ENCODE peak calls at places on chromosome 20, in eight cellular contexts. O is A549; K is cardiac fibroblast; U is hepatocyte; P is CD8-positive, alpha-beta T cell; F is pancreas; C is adrenal gland; L is OCI-LY7. S is an unnamed sample.

GRCh38 chr20:50130995-50131394 is 18.0 kb upstream of the UBE2V1 start:
- DNase-seq in O (no peak), K (no peak), U (no peak), P (no peak), F (no peak), C (peak), L (no peak), S (peak)

GRCh38 chr20:9409981-9410380 is 104.4 kb upstream of the LAMP5 start:
- DNase-seq in O (no peak), K (peak), U (no peak), P (no peak), F (no peak), C (no peak), L (no peak), S (no peak)

GRCh38 chr20:52779125-52779524 is 193.0 kb upstream of the TSHZ2 start:
- DNase-seq in O (no peak), K (no peak), U (no peak), P (no peak), F (no peak), C (no peak), L (no peak), S (no peak)

GRCh38 chr20:22430154-22430745 is 154.1 kb downstream of the FOXA2 start:
- DNase-seq in O (peak), K (peak), U (peak), P (no peak), F (no peak), C (no peak), L (no peak), S (no peak)

GRCh38 chr20:8161262-8162071 is 29.4 kb downstream of the PLCB1 start:
- DNase-seq in O (no peak), K (peak), U (no peak), P (no peak), F (peak), C (no peak), L (no peak), S (no peak)

GRCh38 chr20:62606551-62607201 is 35.6 kb upstream of the SLCO4A1 start:
- DNase-seq in O (no peak), K (peak), U (no peak), P (no peak), F (no peak), C (peak), L (peak), S (no peak)

GRCh38 chr20:9516658-9516987 is 2.2 kb downstream of the LAMP5 start:
- DNase-seq in O (no peak), K (no peak), U (no peak), P (no peak), F (no peak), C (peak), L (no peak), S (no peak)

GRCh38 chr20:433300-433975 is 25.3 kb downstream of the RBCK1 start:
- DNase-seq in O (no peak), K (no peak), U (no peak), P (peak), F (no peak), C (peak), L (no peak), S (no peak)

GRCh38 chr20:62063601-62063980 is 2.1 kb downstream of the TAF4 start:
- DNase-seq in O (no peak), K (peak), U (peak), P (no peak), F (no peak), C (no peak), L (no peak), S (no peak)

GRCh38 chr20:62409935-62410741 is 3.1 kb upstream of the CABLES2 start:
- DNase-seq in O (peak), K (peak), U (peak), P (no peak), F (peak), C (peak), L (peak), S (peak)

GRCh38 chr20:46621492-46621891 is 29.8 kb downstream of the SLC13A3 start:
- DNase-seq in O (no peak), K (peak), U (peak), P (no peak), F (no peak), C (no peak), L (no peak), S (no peak)

GRCh38 chr20:46619445-46619844 is 31.8 kb downstream of the SLC13A3 start:
- DNase-seq in O (no peak), K (no peak), U (no peak), P (no peak), F (no peak), C (no peak), L (no peak), S (no peak)

GRCh38 chr20:46618316-46619110 is 32.7 kb downstream of the SLC13A3 start:
- DNase-seq in O (no peak), K (no peak), U (no peak), P (no peak), F (no peak), C (no peak), L (no peak), S (no peak)

GRCh38 chr20:46624941-46625340 is 26.3 kb downstream of the SLC13A3 start:
- DNase-seq in O (no peak), K (no peak), U (no peak), P (no peak), F (no peak), C (no peak), L (no peak), S (no peak)

DNA sequence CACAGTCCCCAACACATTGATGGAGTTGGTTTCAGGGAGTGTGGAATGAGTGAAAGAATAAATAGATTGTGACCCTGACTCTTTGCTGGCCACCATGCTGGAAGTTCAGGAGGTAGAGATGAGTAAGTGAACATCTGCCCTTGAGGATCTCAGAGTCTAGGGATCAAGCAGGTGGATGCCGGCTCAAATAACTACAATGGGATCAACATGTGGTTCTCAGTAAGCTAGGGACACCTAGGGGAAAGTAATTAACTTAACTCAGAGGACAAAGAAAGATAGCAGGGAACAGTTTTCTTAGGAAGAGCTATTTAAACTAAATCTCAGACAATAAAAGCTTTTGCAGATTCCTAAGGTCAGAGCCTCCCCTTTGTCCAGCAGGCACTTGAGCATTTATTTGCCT is 29.1 kb downstream of the SLC13A3 start:
- DNase-seq in O (no peak), K (no peak), U (no peak), P (no peak), F (no peak), C (no peak), L (no peak), S (no peak)
- TF ChIP-seq CTCF in O (no peak), K (no peak), U (no peak), P (no peak), F (no peak), C (no peak), L (no peak), S (no peak)

GRCh38 chr20:1635291-1635979 is 15.6 kb upstream of the SIRPB1 start:
- DNase-seq in O (no peak), K (no peak), U (no peak), P (no peak), F (no peak), C (no peak), L (no peak), S (no peak)

GRCh38 chr20:1636621-1637020 is 16.8 kb upstream of the SIRPB1 start:
- DNase-seq in O (no peak), K (no peak), U (no peak), P (no peak), F (no peak), C (no peak), L (no peak), S (no peak)

GRCh38 chr20:1631309-1632227 is 11.8 kb upstream of the SIRPB1 start:
- DNase-seq in O (no peak), K (no peak), U (no peak), P (no peak), F (no peak), C (no peak), L (no peak), S (no peak)

GRCh38 chr20:1632228-1632577 is 12.4 kb upstream of the SIRPB1 start:
- DNase-seq in O (no peak), K (no peak), U (no peak), P (no peak), F (no peak), C (no peak), L (no peak), S (no peak)

GRCh38 chr20:1633535-1633934 is 13.7 kb upstream of the SIRPB1 start:
- DNase-seq in O (no peak), K (peak), U (peak), P (no peak), F (no peak), C (no peak), L (no peak), S (no peak)
- H3K4me3 ChIP-seq in O (no peak), K (no peak), U (no peak), P (no peak), F (no peak), C (no peak), L (no peak), S (no peak)

DNA sequence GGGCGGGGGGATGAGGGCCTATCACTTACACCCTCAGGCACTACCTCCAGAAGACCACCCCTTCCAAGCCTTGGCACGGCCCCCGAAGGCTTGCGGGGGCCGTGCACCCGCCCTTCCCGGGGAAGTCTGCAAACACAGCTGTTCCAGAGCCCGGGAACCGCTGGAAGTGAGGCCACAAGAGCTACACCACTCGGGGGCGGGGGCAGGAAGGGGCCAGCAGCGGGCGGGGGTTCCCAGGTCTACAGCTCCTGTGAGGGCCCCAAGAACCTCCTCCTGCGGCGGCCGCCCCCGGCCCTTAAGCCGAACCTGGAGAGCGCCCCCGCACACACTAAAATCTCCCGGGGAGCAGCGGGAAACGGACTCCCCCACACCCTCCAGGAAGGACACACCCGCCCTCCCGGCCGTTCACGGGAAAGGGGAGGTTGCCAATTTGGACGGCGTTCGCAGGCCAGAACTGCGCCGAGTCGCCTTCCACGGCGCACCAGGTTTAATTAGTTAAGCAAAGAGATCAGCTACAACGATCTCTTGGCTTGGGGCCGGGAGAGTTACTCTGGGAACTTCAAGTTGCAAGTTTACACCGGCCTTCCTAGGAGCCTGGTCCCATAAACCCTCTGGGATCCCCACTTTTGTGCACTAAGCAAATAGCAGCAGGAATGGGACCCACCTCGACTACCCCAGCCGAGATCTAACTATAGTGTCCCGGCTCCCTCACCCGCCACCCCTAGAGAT is 1.8 kb downstream of the JAG1 start:
- DNase-seq in O (no peak), K (peak), U (peak), P (no peak), F (peak), C (peak), L (no peak), S (peak)
- TF ChIP-seq CTCF in O (no peak), K (no peak), U (no peak), P (no peak), F (no peak), C (no peak), L (no peak), S (no peak)

GRCh38 chr20:34269996-34270627 is 28.9 kb downstream of the ASIP start:
- DNase-seq in O (no peak), K (peak), U (no peak), P (no peak), F (no peak), C (peak), L (no peak), S (peak)

GRCh38 chr20:34264141-34264540 is 22.9 kb downstream of the ASIP start:
- DNase-seq in O (no peak), K (no peak), U (no peak), P (no peak), F (no peak), C (no peak), L (no peak), S (peak)

GRCh38 chr20:34268145-34268544 is 26.9 kb downstream of the ASIP start:
- DNase-seq in O (no peak), K (no peak), U (no peak), P (no peak), F (no peak), C (no peak), L (no peak), S (no peak)

GRCh38 chr20:34271961-34272360 is 30.7 kb downstream of the ASIP start:
- DNase-seq in O (no peak), K (peak), U (no peak), P (no peak), F (no peak), C (no peak), L (no peak), S (no peak)

GRCh38 chr20:34268851-34269668 is 27.8 kb downstream of the ASIP start:
- DNase-seq in O (no peak), K (peak), U (peak), P (peak), F (no peak), C (peak), L (no peak), S (no peak)
- H3K4me3 ChIP-seq in O (no peak), K (peak), U (peak), P (peak), F (no peak), C (no peak), L (no peak), S (no peak)

GRCh38 chr20:37283530-37284195 is 5.8 kb upstream of the MANBAL start:
- DNase-seq in O (no peak), K (no peak), U (peak), P (no peak), F (no peak), C (no peak), L (no peak), S (no peak)

GRCh38 chr20:37284691-37285124 is 4.7 kb upstream of the MANBAL start:
- DNase-seq in O (no peak), K (no peak), U (no peak), P (no peak), F (no peak), C (no peak), L (no peak), S (no peak)

GRCh38 chr20:37279820-37280219 is 9.6 kb upstream of the MANBAL start:
- DNase-seq in O (no peak), K (no peak), U (no peak), P (no peak), F (peak), C (no peak), L (no peak), S (no peak)

GRCh38 chr20:37285664-37286374 is 3.6 kb upstream of the MANBAL start:
- DNase-seq in O (no peak), K (no peak), U (no peak), P (no peak), F (no peak), C (no peak), L (no peak), S (no peak)

DNA sequence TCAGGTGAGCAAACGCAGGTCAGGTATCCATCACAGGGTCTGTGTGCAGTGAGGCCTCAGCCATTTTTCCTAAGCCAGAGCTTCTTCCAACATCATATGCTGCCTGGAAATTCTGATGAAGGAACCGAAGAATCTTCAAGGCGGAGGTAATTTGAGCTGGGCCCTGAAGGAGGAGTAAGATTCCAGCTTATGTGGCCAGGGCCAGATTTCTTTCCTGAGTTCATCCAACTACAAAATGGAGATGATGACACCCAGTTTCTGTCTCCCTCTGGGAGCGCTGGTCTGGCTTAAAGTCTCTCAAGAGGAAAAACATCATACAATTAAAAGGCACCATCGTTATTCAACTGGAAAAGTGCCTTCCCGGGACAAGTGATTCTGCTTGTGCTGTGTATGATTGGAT is 6.9 kb upstream of the MANBAL start:
- DNase-seq in O (no peak), K (peak), U (peak), P (no peak), F (no peak), C (no peak), L (no peak), S (no peak)
- TF ChIP-seq CTCF in O (peak), K (peak), U (peak), P (no peak), F (no peak), C (peak), L (peak), S (peak)

DNA sequence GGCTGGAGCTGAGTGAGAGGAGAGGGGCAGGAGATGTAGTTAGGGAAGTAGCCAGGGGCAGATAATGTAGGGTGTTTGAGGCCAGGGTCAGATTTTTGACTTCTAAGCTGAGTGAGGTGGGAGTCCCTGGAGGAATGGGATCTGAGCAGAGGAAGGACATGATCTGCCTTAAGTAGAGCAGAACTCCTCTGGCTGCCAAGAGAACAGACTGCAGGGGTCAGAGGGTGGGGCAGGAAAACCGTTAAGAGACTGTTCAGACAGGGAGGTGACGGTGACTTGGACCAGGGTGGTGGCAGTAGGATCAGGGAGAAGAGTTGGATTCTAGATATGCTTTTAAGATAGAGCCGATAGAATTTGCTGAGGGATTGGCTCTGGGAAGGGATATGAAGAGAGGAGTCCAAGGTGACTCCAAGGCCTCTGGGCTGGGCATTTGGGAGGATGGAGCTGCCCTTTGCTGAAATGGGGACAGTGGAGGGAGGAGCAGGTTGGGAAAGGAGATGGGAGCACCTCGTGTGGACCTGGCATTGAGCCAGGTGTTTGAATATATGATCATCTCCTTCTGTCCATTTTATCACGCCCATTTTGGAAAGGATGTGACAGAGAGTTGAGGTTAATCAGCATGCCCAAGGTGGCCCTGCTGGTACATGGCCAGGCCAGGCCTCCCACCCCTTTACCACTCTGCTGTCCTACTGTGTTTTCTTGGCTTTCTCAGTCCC is 18.8 kb downstream of the EYA2 start:
- DNase-seq in O (no peak), K (no peak), U (no peak), P (no peak), F (no peak), C (no peak), L (no peak), S (no peak)
- H3K4me3 ChIP-seq in O (no peak), K (no peak), U (no peak), P (no peak), F (no peak), C (no peak), L (no peak), S (no peak)

GRCh38 chr20:48683467-48684175 is 144.2 kb downstream of the PREX1 start:
- DNase-seq in O (no peak), K (no peak), U (no peak), P (no peak), F (no peak), C (no peak), L (no peak), S (no peak)

GRCh38 chr20:48680650-48681049 is 147.1 kb downstream of the PREX1 start:
- DNase-seq in O (no peak), K (no peak), U (no peak), P (no peak), F (no peak), C (peak), L (no peak), S (no peak)

GRCh38 chr20:48682529-48683385 is 145.0 kb downstream of the PREX1 start:
- DNase-seq in O (no peak), K (peak), U (peak), P (no peak), F (peak), C (peak), L (no peak), S (no peak)

GRCh38 chr20:48681201-48681881 is 146.5 kb downstream of the PREX1 start:
- DNase-seq in O (no peak), K (no peak), U (no peak), P (no peak), F (no peak), C (no peak), L (no peak), S (no peak)

DNA sequence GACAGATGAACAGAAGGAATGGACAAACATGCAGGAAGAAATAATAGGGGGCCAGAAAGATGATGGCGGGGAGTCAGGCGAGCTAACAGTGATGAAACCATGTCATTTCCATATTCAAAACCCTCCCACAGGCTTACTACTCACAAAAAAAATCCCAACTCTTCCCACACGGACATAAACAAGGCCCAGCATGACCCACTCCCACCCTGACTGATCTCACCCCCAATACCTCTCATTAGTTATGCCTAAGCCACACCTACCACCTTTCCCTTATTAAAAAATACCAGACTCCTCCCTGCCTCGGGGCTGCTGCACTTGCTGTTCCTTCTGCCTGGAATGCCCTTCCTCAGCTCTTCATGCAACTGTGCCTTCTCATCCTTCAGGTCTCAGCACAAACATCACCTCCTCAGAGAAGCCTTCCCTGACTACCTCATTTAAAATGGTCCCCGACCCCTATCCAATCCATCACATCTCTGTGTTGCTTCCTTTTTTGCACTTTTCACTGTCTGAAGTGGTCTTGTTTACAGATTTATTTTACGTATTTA is 145.8 kb downstream of the PREX1 start:
- DNase-seq in O (no peak), K (no peak), U (no peak), P (no peak), F (no peak), C (no peak), L (no peak), S (no peak)
- TF ChIP-seq CTCF in O (no peak), K (no peak), U (no peak), P (no peak), F (no peak), C (no peak), L (no peak), S (no peak)

S was measured in LNCaP clone FGC.